ENCODE peak calls at places on chromosome X, in six cellular contexts. One of them, this sample, is unnamed.

GRCh38 chrX:12360389-12360788 is 222.1 kb downstream of the FRMPD4 start:
- DNase-seq in mucosa of descending colon: no peak
- DNase-seq in RCC 7860: peak
- DNase-seq in OCI-LY7: no peak
- DNase-seq in stimulated activated CD4-positive, alpha-beta T cell treated with anti-CD3 and anti-CD28 coated beads, Interleukin-4, amount 100 ng/mL, for 4 hours: no peak
- DNase-seq in HEK293T: no peak
- DNase-seq in this sample: no peak

GRCh38 chrX:130147631-130148030 is 18.0 kb downstream of the AIFM1 start:
- DNase-seq in stimulated activated CD4-positive, alpha-beta T cell treated with anti-CD3 and anti-CD28 coated beads, Interleukin-4, amount 100 ng/mL, for 4 hours: no peak
- DNase-seq in OCI-LY7: no peak
- DNase-seq in RCC 7860: no peak
- DNase-seq in mucosa of descending colon: no peak
- DNase-seq in HEK293T: no peak
- DNase-seq in this sample: no peak

GRCh38 chrX:139826065-139827044 is 106.5 kb downstream of the ATP11C start:
- DNase-seq in OCI-LY7: no peak
- DNase-seq in mucosa of descending colon: no peak
- DNase-seq in stimulated activated CD4-positive, alpha-beta T cell treated with anti-CD3 and anti-CD28 coated beads, Interleukin-4, amount 100 ng/mL, for 4 hours: no peak
- DNase-seq in RCC 7860: no peak
- DNase-seq in HEK293T: no peak
- DNase-seq in this sample: no peak

GRCh38 chrX:2176733-2177132 is 324.0 kb downstream of the DHRSX start:
- DNase-seq in mucosa of descending colon: no peak
- DNase-seq in stimulated activated CD4-positive, alpha-beta T cell treated with anti-CD3 and anti-CD28 coated beads, Interleukin-4, amount 100 ng/mL, for 4 hours: no peak
- DNase-seq in OCI-LY7: no peak
- DNase-seq in HEK293T: no peak
- DNase-seq in RCC 7860: no peak
- DNase-seq in this sample: no peak

GRCh38 chrX:24148535-24149345 is 789 bp upstream of the ZFX start:
- DNase-seq in HEK293T: no peak
- DNase-seq in RCC 7860: peak
- DNase-seq in stimulated activated CD4-positive, alpha-beta T cell treated with anti-CD3 and anti-CD28 coated beads, Interleukin-4, amount 100 ng/mL, for 4 hours: no peak
- DNase-seq in OCI-LY7: peak
- DNase-seq in mucosa of descending colon: no peak
- DNase-seq in this sample: no peak

GRCh38 chrX:8955521-8955920 is 78.4 kb downstream of the FAM9B start:
- DNase-seq in RCC 7860: no peak
- DNase-seq in HEK293T: no peak
- DNase-seq in OCI-LY7: no peak
- DNase-seq in mucosa of descending colon: no peak
- DNase-seq in stimulated activated CD4-positive, alpha-beta T cell treated with anti-CD3 and anti-CD28 coated beads, Interleukin-4, amount 100 ng/mL, for 4 hours: no peak
- DNase-seq in this sample: no peak

GRCh38 chrX:37320541-37321203 is 28.5 kb upstream of the PRRG1 start:
- DNase-seq in OCI-LY7: no peak
- DNase-seq in RCC 7860: no peak
- DNase-seq in stimulated activated CD4-positive, alpha-beta T cell treated with anti-CD3 and anti-CD28 coated beads, Interleukin-4, amount 100 ng/mL, for 4 hours: no peak
- DNase-seq in mucosa of descending colon: no peak
- DNase-seq in HEK293T: no peak
- DNase-seq in this sample: no peak

GRCh38 chrX:56248492-56248891 is 16.3 kb downstream of the KLF8 start:
- DNase-seq in stimulated activated CD4-positive, alpha-beta T cell treated with anti-CD3 and anti-CD28 coated beads, Interleukin-4, amount 100 ng/mL, for 4 hours: peak
- DNase-seq in OCI-LY7: peak
- DNase-seq in mucosa of descending colon: no peak
- DNase-seq in HEK293T: peak
- DNase-seq in RCC 7860: peak
- DNase-seq in this sample: peak

GRCh38 chrX:50081282-50081955 is 119.4 kb downstream of the AKAP4 start:
- DNase-seq in RCC 7860: no peak
- DNase-seq in HEK293T: no peak
- DNase-seq in mucosa of descending colon: peak
- DNase-seq in stimulated activated CD4-positive, alpha-beta T cell treated with anti-CD3 and anti-CD28 coated beads, Interleukin-4, amount 100 ng/mL, for 4 hours: no peak
- DNase-seq in OCI-LY7: no peak
- DNase-seq in this sample: peak

GRCh38 chrX:989959-990510 is 222.4 kb downstream of the CRLF2 start:
- DNase-seq in HEK293T: peak
- DNase-seq in stimulated activated CD4-positive, alpha-beta T cell treated with anti-CD3 and anti-CD28 coated beads, Interleukin-4, amount 100 ng/mL, for 4 hours: peak
- DNase-seq in RCC 7860: no peak
- DNase-seq in OCI-LY7: no peak
- DNase-seq in mucosa of descending colon: peak
- DNase-seq in this sample: peak

GRCh38 chrX:14095702-14096101 is 66.0 kb upstream of the GEMIN8 start:
- DNase-seq in RCC 7860: peak
- DNase-seq in stimulated activated CD4-positive, alpha-beta T cell treated with anti-CD3 and anti-CD28 coated beads, Interleukin-4, amount 100 ng/mL, for 4 hours: peak
- DNase-seq in OCI-LY7: peak
- DNase-seq in mucosa of descending colon: no peak
- DNase-seq in HEK293T: peak
- DNase-seq in this sample: peak

GRCh38 chrX:48488034-48488433 is 12.0 kb downstream of the FTSJ1 start:
- DNase-seq in mucosa of descending colon: peak
- DNase-seq in HEK293T: no peak
- DNase-seq in OCI-LY7: no peak
- DNase-seq in RCC 7860: no peak
- DNase-seq in stimulated activated CD4-positive, alpha-beta T cell treated with anti-CD3 and anti-CD28 coated beads, Interleukin-4, amount 100 ng/mL, for 4 hours: no peak
- DNase-seq in this sample: no peak

GRCh38 chrX:51395807-51396728 is 63.4 kb downstream of the NUDT10 start:
- DNase-seq in mucosa of descending colon: peak
- DNase-seq in RCC 7860: no peak
- DNase-seq in stimulated activated CD4-positive, alpha-beta T cell treated with anti-CD3 and anti-CD28 coated beads, Interleukin-4, amount 100 ng/mL, for 4 hours: peak
- DNase-seq in OCI-LY7: peak
- DNase-seq in HEK293T: peak
- DNase-seq in this sample: peak

GRCh38 chrX:66635360-66635759 is 3.5 kb downstream of the EDA2R start:
- DNase-seq in mucosa of descending colon: no peak
- DNase-seq in HEK293T: no peak
- DNase-seq in stimulated activated CD4-positive, alpha-beta T cell treated with anti-CD3 and anti-CD28 coated beads, Interleukin-4, amount 100 ng/mL, for 4 hours: no peak
- DNase-seq in OCI-LY7: no peak
- DNase-seq in RCC 7860: peak
- DNase-seq in this sample: no peak

GRCh38 chrX:94676285-94676684 is 1002.3 kb downstream of the FAM133A start:
- DNase-seq in mucosa of descending colon: no peak
- DNase-seq in stimulated activated CD4-positive, alpha-beta T cell treated with anti-CD3 and anti-CD28 coated beads, Interleukin-4, amount 100 ng/mL, for 4 hours: no peak
- DNase-seq in HEK293T: no peak
- DNase-seq in OCI-LY7: no peak
- DNase-seq in RCC 7860: no peak
- DNase-seq in this sample: no peak

GRCh38 chrX:79524642-79525041 is 157.5 kb upstream of the ITM2A start:
- DNase-seq in HEK293T: peak
- DNase-seq in OCI-LY7: no peak
- DNase-seq in mucosa of descending colon: no peak
- DNase-seq in stimulated activated CD4-positive, alpha-beta T cell treated with anti-CD3 and anti-CD28 coated beads, Interleukin-4, amount 100 ng/mL, for 4 hours: no peak
- DNase-seq in RCC 7860: no peak
- DNase-seq in this sample: peak

GRCh38 chrX:155873203-155873602 is 7.9 kb upstream of the VAMP7 start:
- DNase-seq in RCC 7860: no peak
- DNase-seq in mucosa of descending colon: no peak
- DNase-seq in OCI-LY7: no peak
- DNase-seq in stimulated activated CD4-positive, alpha-beta T cell treated with anti-CD3 and anti-CD28 coated beads, Interleukin-4, amount 100 ng/mL, for 4 hours: no peak
- DNase-seq in HEK293T: no peak
- DNase-seq in this sample: no peak

GRCh38 chrX:152632445-152633097 is 5.1 kb upstream of the GABRQ start:
- DNase-seq in RCC 7860: peak
- DNase-seq in HEK293T: peak
- DNase-seq in stimulated activated CD4-positive, alpha-beta T cell treated with anti-CD3 and anti-CD28 coated beads, Interleukin-4, amount 100 ng/mL, for 4 hours: peak
- DNase-seq in OCI-LY7: peak
- DNase-seq in mucosa of descending colon: no peak
- DNase-seq in this sample: peak

GRCh38 chrX:139224953-139225665 is 305.4 kb upstream of the F9 start:
- DNase-seq in stimulated activated CD4-positive, alpha-beta T cell treated with anti-CD3 and anti-CD28 coated beads, Interleukin-4, amount 100 ng/mL, for 4 hours: no peak
- DNase-seq in HEK293T: no peak
- DNase-seq in mucosa of descending colon: no peak
- DNase-seq in OCI-LY7: no peak
- DNase-seq in RCC 7860: no peak
- DNase-seq in this sample: no peak

GRCh38 chrX:48648299-48648698 is 35.3 kb upstream of the WAS start:
- DNase-seq in stimulated activated CD4-positive, alpha-beta T cell treated with anti-CD3 and anti-CD28 coated beads, Interleukin-4, amount 100 ng/mL, for 4 hours: no peak
- DNase-seq in mucosa of descending colon: no peak
- DNase-seq in HEK293T: peak
- DNase-seq in RCC 7860: no peak
- DNase-seq in OCI-LY7: peak
- DNase-seq in this sample: peak

GRCh38 chrX:53135581-53135980 is 41.6 kb downstream of the KANTR start:
- DNase-seq in mucosa of descending colon: no peak
- DNase-seq in HEK293T: no peak
- DNase-seq in RCC 7860: no peak
- DNase-seq in stimulated activated CD4-positive, alpha-beta T cell treated with anti-CD3 and anti-CD28 coated beads, Interleukin-4, amount 100 ng/mL, for 4 hours: no peak
- DNase-seq in OCI-LY7: no peak
- DNase-seq in this sample: no peak